ENCODE peak calls at places on chromosomes 12 and 14, in five cellular contexts. J is T-helper 1 cell, S is mammary epithelial cell, R is A549, Z is suprapubic skin. U is an unnamed sample.

GRCh38 chr12:51827925-51828818 is 20.3 kb downstream of the FIGNL2 start:
- DNase-seq in J (no peak), S (peak; percentile 70), R (peak; percentile 47), Z (no peak), U (peak; percentile 32)

GRCh38 chr14:82422186-82422585 is 888.5 kb upstream of the SEL1L start:
- DNase-seq in J (no peak), S (no peak), R (no peak), Z (no peak), U (no peak)

GRCh38 chr12:55922126-55922525 is 5.6 kb downstream of the PYM1 start:
- DNase-seq in J (no peak), S (no peak), R (no peak), Z (no peak), U (no peak)

GRCh38 chr14:91342243-91342760 is 75.3 kb downstream of the CCDC88C start:
- DNase-seq in J (no peak), S (no peak), R (no peak), Z (no peak), U (no peak)

GRCh38 chr14:70955543-70956480 is 48.6 kb downstream of the PCNX1 start:
- DNase-seq in J (peak; percentile 25), S (no peak), R (peak; percentile 23), Z (no peak), U (peak; percentile 43)

GRCh38 chr12:66964629-66965028 is 285.8 kb upstream of the GRIP1 start:
- DNase-seq in J (peak; percentile 62), S (peak; percentile 79), R (no peak), Z (no peak), U (no peak)

GRCh38 chr14:75563931-75564330 is 14.5 kb upstream of the FLVCR2 start:
- DNase-seq in J (no peak), S (no peak), R (no peak), Z (no peak), U (peak; percentile 55)

GRCh38 chr12:27105746-27106536 is 23.6 kb upstream of the C12orf71 start:
- DNase-seq in J (no peak), S (no peak), R (no peak), Z (no peak), U (no peak)

GRCh38 chr12:79252358-79253075 is 387.9 kb downstream of the SYT1 start:
- DNase-seq in J (no peak), S (peak; percentile 27), R (no peak), Z (no peak), U (no peak)

GRCh38 chr12:96886998-96887677 is 19.9 kb upstream of the NEDD1 start:
- DNase-seq in J (no peak), S (no peak), R (no peak), Z (no peak), U (no peak)

GRCh38 chr12:47725091-47725772 is at the start of gene ENDOU:
- DNase-seq in J (no peak), S (no peak), R (no peak), Z (peak; percentile 76), U (peak; percentile 54)

GRCh38 chr14:41034969-41035368 is 571.7 kb upstream of the LRFN5 start:
- DNase-seq in J (no peak), S (no peak), R (no peak), Z (no peak), U (no peak)

U was measured in PC-9.